ENCODE peak calls at places on chromosomes 13 and 19, in five cellular contexts. M is upper lobe of right lung, H is cardiac muscle cell, L is IMR-90, G is PC-9. P is an unnamed sample.
A peak's percentile ranks its signal among the peaks of the same experiment; 100 is the strongest.

GRCh38 chr19:30082168-30082567 is 140.1 kb downstream of the URI1 start:
- DNase-seq in M (no peak), H (no peak), L (no peak), G (no peak), P (no peak)

GRCh38 chr13:101303512-101303911 is 112.8 kb downstream of the NALCN start:
- DNase-seq in M (no peak), H (no peak), L (no peak), G (no peak), P (no peak)

GRCh38 chr19:3642987-3643386 is 16.4 kb upstream of the CACTIN start:
- DNase-seq in M (no peak), H (peak; percentile 11), L (no peak), G (no peak), P (peak; percentile 25)

GRCh38 chr13:73913043-73913740 is 221.0 kb downstream of the KLF12 start:
- DNase-seq in M (no peak), H (no peak), L (peak; percentile 59), G (no peak), P (no peak)

GRCh38 chr13:88937381-88937780 is 1266.2 kb downstream of the SLITRK5 start:
- DNase-seq in M (no peak), H (no peak), L (no peak), G (no peak), P (no peak)

GRCh38 chr13:49641810-49642291 is 13.5 kb downstream of the ARL11 start:
- DNase-seq in M (peak; percentile 85), H (no peak), L (peak; percentile 88), G (peak; percentile 73), P (peak; percentile 62)

GRCh38 chr19:10687518-10688288 is 13.5 kb upstream of the QTRT1 start:
- DNase-seq in M (no peak), H (no peak), L (no peak), G (no peak), P (no peak)

GRCh38 chr13:99960663-99961440 is 10.7 kb downstream of the ZIC5 start:
- DNase-seq in M (no peak), H (no peak), L (no peak), G (no peak), P (no peak)

GRCh38 chr19:16581971-16582343 is 9.7 kb upstream of the SLC35E1 start:
- DNase-seq in M (no peak), H (no peak), L (peak; percentile 23), G (no peak), P (no peak)

GRCh38 chr13:113835461-113836274 is 28.2 kb downstream of the GAS6 start:
- DNase-seq in M (no peak), H (no peak), L (peak; percentile 79), G (no peak), P (no peak)

GRCh38 chr19:5285955-5286354 is 54.7 kb downstream of the PTPRS start:
- DNase-seq in M (no peak), H (no peak), L (no peak), G (no peak), P (no peak)

GRCh38 chr13:95624020-95624419 is 20.5 kb downstream of the DZIP1 start:
- DNase-seq in M (no peak), H (peak; percentile 71), L (peak; percentile 64), G (peak; percentile 57), P (peak; percentile 42)

GRCh38 chr19:15424692-15425272 is 6.0 kb upstream of the AKAP8L start:
- DNase-seq in M (no peak), H (no peak), L (no peak), G (no peak), P (no peak)

GRCh38 chr19:1408300-1409203 is 1.2 kb downstream of the DAZAP1 start:
- DNase-seq in M (peak; percentile 84), H (peak; percentile 70), L (peak; percentile 50), G (no peak), P (no peak)

GRCh38 chr13:109816112-109816978 is 30.0 kb upstream of the IRS2 start:
- DNase-seq in M (no peak), H (no peak), L (no peak), G (peak; percentile 40), P (peak; percentile 20)

GRCh38 chr13:58884353-58884752 is 1252.8 kb downstream of the PCDH17 start:
- DNase-seq in M (no peak), H (peak; percentile 4), L (no peak), G (no peak), P (no peak)

GRCh38 chr19:13100871-13101589 is 1.6 kb downstream of the LYL1 start:
- DNase-seq in M (no peak), H (no peak), L (no peak), G (no peak), P (no peak)
- TF ChIP-seq CTCF in M (peak; percentile 43), H (peak; percentile 29), L (peak; percentile 35), G (peak; percentile 57), P (no peak)

GRCh38 chr19:43532962-43533545 is at the start of gene ZNF575:
- DNase-seq in M (peak; percentile 94), H (peak; percentile 96), L (peak; percentile 95), G (peak; percentile 81), P (peak; percentile 82)

GRCh38 chr19:43534811-43535761 is 2.1 kb downstream of the ZNF575 start:
- DNase-seq in M (peak; percentile 76), H (peak; percentile 79), L (peak; percentile 61), G (no peak), P (no peak)

GRCh38 chr19:43532571-43532961 is 422 bp upstream of the ZNF575 start:
- DNase-seq in M (peak; percentile 83), H (no peak), L (no peak), G (no peak), P (peak; percentile 25)

GRCh38 chr19:43533546-43534304 is 737 bp downstream of the ZNF575 start:
- DNase-seq in M (peak; percentile 98), H (peak; percentile 100), L (peak; percentile 99), G (peak; percentile 95), P (peak; percentile 98)

DNA sequence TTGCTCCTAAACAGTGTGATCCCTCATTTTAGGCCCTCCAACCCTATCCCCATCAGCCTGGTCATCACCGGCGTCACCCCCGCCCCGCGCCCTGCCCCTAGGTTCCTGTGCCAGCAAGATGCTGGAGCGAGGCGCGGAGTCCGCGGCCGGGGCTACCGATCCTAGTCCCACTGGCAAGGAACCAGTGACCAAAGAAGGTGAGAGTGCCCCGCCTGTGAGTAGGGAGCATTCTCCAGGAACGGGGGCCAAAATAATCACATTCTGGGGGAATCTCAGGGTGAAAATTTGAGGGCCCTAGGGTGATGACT is 1.3 kb downstream of the ZNF575 start:
- DNase-seq in M (no peak), H (no peak), L (no peak), G (no peak), P (no peak)
- H3K27ac ChIP-seq in M (peak overlapping the region; percentile 1), H (no peak overlapping the region), L (no peak overlapping the region), G (no peak overlapping the region), P (peak overlapping the region; percentile 98)

GRCh38 chr13:102571075-102571474 is 25.7 kb upstream of the TPP2 start:
- DNase-seq in M (no peak), H (peak; percentile 10), L (no peak), G (no peak), P (no peak)
- TF ChIP-seq CTCF in M (no peak), H (no peak), L (peak; percentile 5), G (peak; percentile 44), P (no peak)

GRCh38 chr19:6376512-6377193 is 920 bp upstream of the PSPN start:
- DNase-seq in M (no peak), H (no peak), L (no peak), G (no peak), P (no peak)

GRCh38 chr19:6378498-6378897 is 2.8 kb upstream of the PSPN start:
- DNase-seq in M (no peak), H (no peak), L (no peak), G (no peak), P (no peak)

GRCh38 chr19:6375411-6376010 is at the start of gene PSPN:
- DNase-seq in M (no peak), H (no peak), L (no peak), G (no peak), P (no peak)

GRCh38 chr19:6379744-6380143 is 4.0 kb upstream of the PSPN start:
- DNase-seq in M (no peak), H (no peak), L (no peak), G (no peak), P (no peak)

DNA sequence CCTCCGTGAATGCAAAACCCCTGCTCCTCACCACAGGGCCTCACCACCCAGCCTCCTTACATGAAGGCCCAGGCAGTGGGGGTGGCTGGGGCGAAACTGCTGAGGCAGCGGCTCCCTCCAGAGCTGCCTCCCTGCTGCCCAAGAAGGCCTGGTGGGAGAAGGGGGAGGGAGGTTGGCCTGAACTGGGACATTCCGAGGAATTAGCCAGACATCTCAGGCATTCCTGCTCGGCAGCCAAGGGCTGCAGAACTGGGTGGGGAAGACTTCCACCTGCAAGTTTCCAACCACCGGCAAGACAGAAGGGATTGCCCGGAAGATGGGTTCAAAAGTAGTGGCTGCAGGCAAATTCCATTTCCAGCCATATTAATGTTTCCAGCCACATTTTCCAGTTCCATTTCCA is 2.3 kb upstream of the PSPN start:
- DNase-seq in M (no peak), H (no peak), L (peak; percentile 41), G (no peak), P (no peak)
- H3K27ac ChIP-seq in M (no peak overlapping the region), H (peak overlapping the region; percentile 48), L (no peak overlapping the region), G (no peak overlapping the region), P (peak overlapping the region; percentile 98)

GRCh38 chr13:72696590-72696989 is 30.8 kb downstream of the MZT1 start:
- DNase-seq in M (no peak), H (no peak), L (peak; percentile 10), G (no peak), P (no peak)
- TF ChIP-seq CTCF in M (peak; percentile 37), H (peak; percentile 32), L (peak; percentile 47), G (peak; percentile 62), P (peak; percentile 41)